ENCODE peak calls at places on chromosome 16, in four cellular contexts. Q is ureter, M is heart left ventricle, Z is hippocampal formation. L is an unnamed sample.

GRCh38 chr16:4373909-4374742 is 2.5 kb downstream of the VASN start:
- DNase-seq in Z (peak), M (peak), Q (peak), L (peak)

GRCh38 chr16:79170565-79171242 is 429.8 kb downstream of the MAF start:
- DNase-seq in Q (no peak), M (no peak), Z (no peak), L (no peak)

GRCh38 chr16:4350787-4351659 is at the start of gene PAM16:
- DNase-seq in Q (peak), M (peak), Z (peak), L (peak)

GRCh38 chr16:72149676-72150464 is 22.1 kb downstream of the PMFBP1 start:
- DNase-seq in Q (no peak), Z (no peak), M (no peak), L (no peak)

GRCh38 chr16:26765087-26765486 is 301.6 kb upstream of the C16orf82 start:
- DNase-seq in Q (no peak), Z (no peak), M (no peak), L (no peak)

GRCh38 chr16:28146536-28146935 is 65.2 kb downstream of the XPO6 start:
- DNase-seq in Z (no peak), Q (no peak), M (no peak), L (no peak)

GRCh38 chr16:22977294-22977697 is 163.3 kb downstream of the HS3ST2 start:
- DNase-seq in Z (no peak), M (no peak), Q (no peak), L (no peak)

GRCh38 chr16:50298075-50298460 is 31.7 kb downstream of the ADCY7 start:
- DNase-seq in Z (no peak), Q (no peak), M (no peak), L (no peak)

GRCh38 chr16:88655733-88656281 is 5.0 kb upstream of the CYBA start:
- DNase-seq in M (no peak), Z (no peak), Q (no peak), L (no peak)

GRCh38 chr16:67206838-67207115 is 7.8 kb downstream of the ELMO3 start:
- DNase-seq in Z (no peak), M (no peak), Q (no peak), L (no peak)

GRCh38 chr16:67537636-67538591 is 9.3 kb downstream of the RIPOR1 start:
- DNase-seq in M (peak), Z (no peak), Q (peak), L (no peak)